ENCODE peak calls at places on chromosomes 3 and 15, in eight cellular contexts. F is cerebellar cortex; K is NCI-H1694; L is renal cortical epithelial cell; A is smooth muscle cell of the brain vasculature; E is GF-D8; Y is activated naive CD4-positive, alpha-beta T cell treated with Interleukin-2 at 50 U/mL for 16 hours; O is skeletal muscle cell. N is an unnamed sample.

GRCh38 chr3:146967786-146968185 is 362.6 kb upstream of the PLSCR5 start:
- DNase-seq in F (no peak), K (no peak), L (no peak), A (no peak), E (no peak), Y (no peak), O (no peak), N (no peak)

GRCh38 chr15:93038064-93038705 is 50.8 kb downstream of the RGMA start:
- DNase-seq in F (no peak), K (no peak), L (no peak), A (no peak), E (no peak), Y (no peak), O (no peak), N (no peak)

GRCh38 chr3:10757021-10757820 is 58.8 kb upstream of the SLC6A11 start:
- DNase-seq in F (no peak), K (no peak), L (peak), A (no peak), E (no peak), Y (no peak), O (no peak), N (no peak)

GRCh38 chr15:59291214-59291551 is 81.5 kb downstream of the MYO1E start:
- DNase-seq in F (no peak), K (no peak), L (no peak), A (no peak), E (no peak), Y (no peak), O (no peak), N (no peak)

GRCh38 chr15:72338617-72339321 is 18.8 kb upstream of the CELF6 start:
- DNase-seq in F (no peak), K (no peak), L (no peak), A (no peak), E (no peak), Y (no peak), O (peak), N (no peak)

GRCh38 chr15:46460426-46460825 is 825.6 kb downstream of the SQOR start:
- DNase-seq in F (peak), K (no peak), L (no peak), A (no peak), E (no peak), Y (no peak), O (no peak), N (no peak)

GRCh38 chr15:65583701-65584100 is 27.2 kb downstream of the INTS14 start:
- DNase-seq in F (no peak), K (no peak), L (peak), A (no peak), E (peak), Y (peak), O (no peak), N (peak)

GRCh38 chr3:150412599-150413069 is 4.5 kb downstream of the TSC22D2 start:
- DNase-seq in F (peak), K (no peak), L (peak), A (no peak), E (peak), Y (no peak), O (peak), N (peak)

GRCh38 chr15:59953392-59953883 is 50.7 kb upstream of the FOXB1 start:
- DNase-seq in F (no peak), K (no peak), L (peak), A (no peak), E (no peak), Y (no peak), O (no peak), N (no peak)

GRCh38 chr15:96314508-96314907 is 16.0 kb upstream of the NR2F2 start:
- DNase-seq in F (no peak), K (no peak), L (no peak), A (no peak), E (no peak), Y (no peak), O (no peak), N (no peak)

GRCh38 chr15:25738171-25738792 is 124.8 kb downstream of the ATP10A start:
- DNase-seq in F (no peak), K (no peak), L (peak), A (no peak), E (no peak), Y (no peak), O (no peak), N (no peak)

GRCh38 chr3:43391621-43392020 is 105.3 kb downstream of the SNRK start:
- DNase-seq in F (no peak), K (no peak), L (peak), A (no peak), E (no peak), Y (no peak), O (no peak), N (no peak)

GRCh38 chr15:70337292-70338186 is 239.8 kb upstream of the TLE3 start:
- DNase-seq in F (no peak), K (no peak), L (no peak), A (no peak), E (no peak), Y (no peak), O (no peak), N (no peak)

GRCh38 chr3:180072786-180073185 is 36.0 kb upstream of the PEX5L start:
- DNase-seq in F (no peak), K (no peak), L (no peak), A (no peak), E (no peak), Y (no peak), O (no peak), N (no peak)

GRCh38 chr3:12707425-12707824 is 43.5 kb upstream of the RAF1 start:
- DNase-seq in F (no peak), K (no peak), L (peak), A (no peak), E (no peak), Y (no peak), O (no peak), N (no peak)

GRCh38 chr15:72764656-72765055 is 18.9 kb downstream of the ADPGK start:
- DNase-seq in F (no peak), K (no peak), L (no peak), A (no peak), E (no peak), Y (no peak), O (no peak), N (no peak)

GRCh38 chr3:50294492-50295403 is 2.5 kb upstream of the IFRD2 start:
- DNase-seq in F (no peak), K (no peak), L (no peak), A (no peak), E (no peak), Y (no peak), O (no peak), N (no peak)

GRCh38 chr3:45693941-45694521 is 4.8 kb downstream of the SACM1L start:
- DNase-seq in F (no peak), K (no peak), L (no peak), A (no peak), E (peak), Y (peak), O (no peak), N (peak)

GRCh38 chr3:172179680-172180399 is 140.5 kb downstream of the FNDC3B start:
- DNase-seq in F (no peak), K (no peak), L (no peak), A (no peak), E (no peak), Y (no peak), O (no peak), N (no peak)

GRCh38 chr3:157107037-157107436 is 52.9 kb downstream of the CCNL1 start:
- DNase-seq in F (no peak), K (no peak), L (no peak), A (no peak), E (no peak), Y (no peak), O (no peak), N (no peak)

GRCh38 chr15:86231864-86232801 is 152.5 kb downstream of the AGBL1 start:
- DNase-seq in F (peak), K (no peak), L (no peak), A (no peak), E (no peak), Y (peak), O (peak), N (no peak)

GRCh38 chr15:80706161-80706560 is 11.1 kb downstream of the ABHD17C start:
- DNase-seq in F (no peak), K (no peak), L (peak), A (no peak), E (no peak), Y (no peak), O (no peak), N (no peak)

GRCh38 chr15:84749111-84749991 is 959 bp downstream of the ZNF592 start:
- DNase-seq in F (peak), K (no peak), L (peak), A (no peak), E (peak), Y (peak), O (no peak), N (peak)

GRCh38 chr15:75167588-75168076 is 34.0 kb upstream of the C15orf39 start:
- DNase-seq in F (no peak), K (no peak), L (no peak), A (no peak), E (no peak), Y (peak), O (peak), N (no peak)

GRCh38 chr3:66812126-66812525 is 186.0 kb upstream of the KBTBD8 start:
- DNase-seq in F (no peak), K (no peak), L (no peak), A (no peak), E (no peak), Y (no peak), O (no peak), N (no peak)

GRCh38 chr15:96326551-96327154 is 3.8 kb upstream of the NR2F2 start:
- DNase-seq in F (peak), K (no peak), L (no peak), A (peak), E (no peak), Y (no peak), O (no peak), N (peak)

GRCh38 chr15:28080386-28080785 is 18.7 kb downstream of the OCA2 start:
- DNase-seq in F (no peak), K (no peak), L (no peak), A (no peak), E (no peak), Y (no peak), O (no peak), N (no peak)

GRCh38 chr3:123068227-123069020 is 1.6 kb downstream of the PDIA5 start:
- DNase-seq in F (peak), K (no peak), L (no peak), A (no peak), E (no peak), Y (no peak), O (no peak), N (no peak)

GRCh38 chr3:140922634-140923033 is 19.0 kb upstream of the SLC25A36 start:
- DNase-seq in F (no peak), K (no peak), L (peak), A (no peak), E (no peak), Y (no peak), O (no peak), N (peak)

GRCh38 chr3:126900859-126901540 is 81.9 kb upstream of the PLXNA1 start:
- DNase-seq in F (no peak), K (no peak), L (peak), A (no peak), E (no peak), Y (no peak), O (no peak), N (no peak)

GRCh38 chr3:10194328-10195071 is 29.8 kb downstream of the IRAK2 start:
- DNase-seq in F (peak), K (no peak), L (peak), A (no peak), E (no peak), Y (peak), O (no peak), N (peak)

GRCh38 chr3:188533172-188533571 is 379.2 kb downstream of the LPP start:
- DNase-seq in F (no peak), K (no peak), L (no peak), A (no peak), E (no peak), Y (no peak), O (no peak), N (no peak)

GRCh38 chr15:52695146-52695545 is 16.0 kb upstream of the ATOSA start:
- DNase-seq in F (no peak), K (no peak), L (no peak), A (no peak), E (no peak), Y (no peak), O (no peak), N (no peak)

GRCh38 chr15:77674327-77674726 is 41.6 kb upstream of the LINGO1 start:
- DNase-seq in F (no peak), K (no peak), L (no peak), A (no peak), E (no peak), Y (no peak), O (no peak), N (no peak)

N was measured in Kasumi-1.